ENCODE peak calls at places on chromosomes 4 and X, in seven cellular contexts. L is neuronal stem cell, S is H9, Z is IMR-90, U is trophoblast cell, G is H1, C is mesenchymal stem cell. F is an unnamed sample.

GRCh38 chrX:48631376-48632090 is 34.2 kb downstream of the WDR13 start:
- DNase-seq in L (peak; percentile 74), S (peak; percentile 87), Z (peak; percentile 87), U (peak; percentile 81), G (peak; percentile 66), C (peak; percentile 91), F (peak; percentile 96)

GRCh38 chr4:38949416-38950051 is 81.9 kb downstream of the FAM114A1 start:
- DNase-seq in L (no peak), S (no peak), Z (peak; percentile 70), U (no peak), G (no peak), C (peak; percentile 58), F (peak; percentile 18)

GRCh38 chr4:176302283-176303275 is 17.2 kb upstream of the SPCS3 start:
- DNase-seq in L (no peak), S (no peak), Z (peak; percentile 90), U (peak; percentile 23), G (no peak), C (peak; percentile 85), F (peak; percentile 54)

GRCh38 chr4:108143515-108143914 is 25.2 kb downstream of the LEF1 start:
- DNase-seq in L (no peak), S (no peak), Z (no peak), U (no peak), G (no peak), C (no peak), F (no peak)

GRCh38 chr4:3257691-3258482 is 8.9 kb downstream of the MSANTD1 start:
- DNase-seq in L (no peak), S (peak; percentile 24), Z (peak; percentile 74), U (no peak), G (no peak), C (peak; percentile 46), F (no peak)

GRCh38 chr4:152220201-152220666 is 315.7 kb downstream of the FBXW7 start:
- DNase-seq in L (no peak), S (no peak), Z (no peak), U (no peak), G (no peak), C (no peak), F (peak; percentile 34)

GRCh38 chr4:67542076-67542475 is 3.2 kb downstream of the CENPC start:
- DNase-seq in L (no peak), S (no peak), Z (no peak), U (no peak), G (no peak), C (no peak), F (no peak)

GRCh38 chr4:77062856-77063255 is 12.9 kb downstream of the CCNI start:
- DNase-seq in L (no peak), S (no peak), Z (no peak), U (no peak), G (no peak), C (no peak), F (no peak)

GRCh38 chr4:84738622-84739021 is 155.7 kb downstream of the CDS1 start:
- DNase-seq in L (no peak), S (no peak), Z (no peak), U (no peak), G (no peak), C (no peak), F (no peak)

GRCh38 chr4:150743564-150744342 is 161.8 kb downstream of the MAB21L2 start:
- DNase-seq in L (no peak), S (no peak), Z (peak; percentile 21), U (no peak), G (no peak), C (no peak), F (no peak)

GRCh38 chr4:126799971-126800722 is 832.6 kb upstream of the INTU start:
- DNase-seq in L (no peak), S (no peak), Z (peak; percentile 70), U (no peak), G (no peak), C (peak; percentile 54), F (no peak)

GRCh38 chrX:9310596-9310995 is 154.3 kb upstream of the TBL1X start:
- DNase-seq in L (no peak), S (no peak), Z (peak; percentile 70), U (no peak), G (no peak), C (peak; percentile 63), F (no peak)
- H2BK120ac ChIP-seq in L (no peak overlapping the region), S (no peak overlapping the region), Z (peak overlapping the region; percentile 99), U (no peak overlapping the region), G (no peak overlapping the region), C (no peak overlapping the region), F (no peak overlapping the region)

GRCh38 chr4:87944967-87945366 is 30.5 kb upstream of the SPP1 start:
- DNase-seq in L (no peak), S (no peak), Z (no peak), U (no peak), G (no peak), C (no peak), F (no peak)

GRCh38 chr4:87943660-87944149 is 31.8 kb upstream of the SPP1 start:
- DNase-seq in L (no peak), S (no peak), Z (no peak), U (no peak), G (peak; percentile 39), C (no peak), F (no peak)

GRCh38 chr4:87947381-87948160 is 27.9 kb upstream of the SPP1 start:
- DNase-seq in L (no peak), S (no peak), Z (no peak), U (peak; percentile 86), G (no peak), C (no peak), F (no peak)

GRCh38 chr4:87949961-87950360 is 25.6 kb upstream of the SPP1 start:
- DNase-seq in L (no peak), S (no peak), Z (peak; percentile 21), U (no peak), G (no peak), C (peak; percentile 28), F (no peak)

GRCh38 chr4:87946766-87947165 is 28.7 kb upstream of the SPP1 start:
- DNase-seq in L (no peak), S (no peak), Z (no peak), U (no peak), G (no peak), C (no peak), F (no peak)
- H2BK120ac ChIP-seq in L (no peak overlapping the region), S (no peak overlapping the region), Z (no peak overlapping the region), U (no peak overlapping the region), G (no peak overlapping the region), C (no peak overlapping the region), F (no peak overlapping the region)

GRCh38 chr4:110075083-110075738 is 123.2 kb downstream of the ELOVL6 start:
- DNase-seq in L (no peak), S (no peak), Z (no peak), U (no peak), G (no peak), C (no peak), F (no peak)
- H2BK120ac ChIP-seq in L (no peak overlapping the region), S (no peak overlapping the region), Z (no peak overlapping the region), U (no peak overlapping the region), G (no peak overlapping the region), C (no peak overlapping the region), F (no peak overlapping the region)

DNA sequence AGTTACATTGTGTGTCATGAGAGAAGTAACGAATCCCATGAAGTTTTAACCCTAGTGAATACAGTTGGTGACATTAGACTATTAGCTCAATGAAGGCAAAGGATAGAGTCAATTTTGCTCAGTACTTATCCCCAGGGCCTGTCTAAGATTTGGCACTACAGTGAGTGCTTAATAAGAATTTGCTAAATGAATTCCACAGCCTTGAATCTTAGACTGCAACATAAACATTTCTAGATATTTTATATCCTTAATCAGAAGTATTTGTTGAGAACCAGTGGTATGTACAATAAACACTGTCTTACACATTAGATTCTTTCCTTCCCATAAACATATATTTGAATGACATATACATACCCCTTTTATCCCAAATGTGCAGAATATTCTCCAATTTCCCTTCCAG is 223.0 kb downstream of the NSUN7 start:
- DNase-seq in L (no peak), S (no peak), Z (peak; percentile 61), U (no peak), G (no peak), C (no peak), F (no peak)
- H2BK120ac ChIP-seq in L (no peak overlapping the region), S (no peak overlapping the region), Z (peak overlapping the region; percentile 83), U (no peak overlapping the region), G (no peak overlapping the region), C (no peak overlapping the region), F (no peak overlapping the region)

GRCh38 chr4:36111180-36111579 is 133.1 kb downstream of the ARAP2 start:
- DNase-seq in L (no peak), S (no peak), Z (peak; percentile 23), U (no peak), G (no peak), C (no peak), F (no peak)
- H2BK120ac ChIP-seq in L (no peak overlapping the region), S (no peak overlapping the region), Z (no peak overlapping the region), U (no peak overlapping the region), G (no peak overlapping the region), C (no peak overlapping the region), F (no peak overlapping the region)

F was measured in mesendoderm.